ENCODE peak calls at places on chromosomes 4 and X, in nine cellular contexts. R is right lobe of liver, L is AG04450, M is hepatocyte, C is HFF-Myc, N is GM12864, E is fibroblast of mammary gland, Y is HL-60, O is upper lobe of left lung. V is an unnamed sample.

GRCh38 chr4:4841156-4841555 is 18.3 kb upstream of the MSX1 start:
- DNase-seq in R (no peak), L (no peak), M (no peak), C (no peak), N (no peak), E (no peak), Y (no peak), O (no peak), V (no peak)

GRCh38 chrX:139832728-139833309 is 100.0 kb downstream of the ATP11C start:
- DNase-seq in R (no peak), L (no peak), M (no peak), C (no peak), N (no peak), E (no peak), Y (no peak), O (no peak), V (no peak)

GRCh38 chr4:37461801-37462200 is 217.3 kb downstream of the NWD2 start:
- DNase-seq in R (no peak), L (no peak), M (no peak), C (no peak), N (no peak), E (no peak), Y (no peak), O (no peak), V (no peak)

GRCh38 chr4:24594887-24595286 is 10.5 kb upstream of the DHX15 start:
- DNase-seq in R (no peak), L (peak), M (peak), C (no peak), N (no peak), E (no peak), Y (no peak), O (no peak), V (no peak)

GRCh38 chr4:124018383-124019317 is 622.1 kb downstream of the SPRY1 start:
- DNase-seq in R (peak), L (no peak), M (peak), C (peak), N (peak), E (peak), Y (no peak), O (peak), V (peak)

GRCh38 chrX:108165349-108166111 is 74.0 kb downstream of the ATG4A start:
- DNase-seq in R (no peak), L (peak), M (peak), C (peak), N (no peak), E (peak), Y (no peak), O (no peak), V (peak)

GRCh38 chrX:131747173-131747572 is 203.3 kb downstream of the OR13H1 start:
- DNase-seq in R (peak), L (no peak), M (no peak), C (no peak), N (no peak), E (peak), Y (no peak), O (peak), V (peak)

GRCh38 chr4:107666134-107666533 is 53.9 kb downstream of the PAPSS1 start:
- DNase-seq in R (no peak), L (peak), M (peak), C (no peak), N (no peak), E (peak), Y (no peak), O (no peak), V (no peak)

GRCh38 chr4:52572936-52573485 is 86.1 kb downstream of the USP46 start:
- DNase-seq in R (no peak), L (peak), M (no peak), C (no peak), N (no peak), E (peak), Y (no peak), O (no peak), V (no peak)

GRCh38 chr4:140568507-140569306 is at the start of gene UCP1:
- DNase-seq in R (peak), L (no peak), M (peak), C (no peak), N (no peak), E (no peak), Y (no peak), O (peak), V (no peak)

GRCh38 chr4:140571620-140572019 is 2.9 kb upstream of the UCP1 start:
- DNase-seq in R (no peak), L (no peak), M (no peak), C (no peak), N (no peak), E (no peak), Y (no peak), O (no peak), V (no peak)

GRCh38 chr4:140569307-140569638 is 512 bp upstream of the UCP1 start:
- DNase-seq in R (no peak), L (no peak), M (no peak), C (no peak), N (no peak), E (no peak), Y (no peak), O (no peak), V (no peak)

GRCh38 chr4:140567722-140568121 is 1.0 kb downstream of the UCP1 start:
- DNase-seq in R (peak), L (no peak), M (peak), C (no peak), N (no peak), E (no peak), Y (no peak), O (peak), V (no peak)
- H3K4me3 ChIP-seq in R (no peak), L (peak), M (no peak), C (no peak), N (no peak), E (no peak), Y (no peak), O (no peak), V (no peak)

GRCh38 chr4:109432676-109433075 is 939 bp upstream of the SEC24B start:
- DNase-seq in R (no peak), L (peak), M (peak), C (no peak), N (no peak), E (peak), Y (no peak), O (no peak), V (peak)

GRCh38 chr4:109434793-109435080 is 1.1 kb downstream of the SEC24B start:
- DNase-seq in R (no peak), L (no peak), M (no peak), C (no peak), N (no peak), E (peak), Y (no peak), O (no peak), V (no peak)

GRCh38 chr4:109432203-109432602 is 1.4 kb upstream of the SEC24B start:
- DNase-seq in R (no peak), L (no peak), M (no peak), C (no peak), N (no peak), E (no peak), Y (no peak), O (no peak), V (no peak)

GRCh38 chr4:109434007-109434792 is 585 bp downstream of the SEC24B start:
- DNase-seq in R (peak), L (no peak), M (peak), C (no peak), N (no peak), E (peak), Y (no peak), O (peak), V (peak)

GRCh38 chr4:109433281-109434006 is at the start of gene SEC24B:
- DNase-seq in R (peak), L (no peak), M (peak), C (no peak), N (peak), E (peak), Y (peak), O (peak), V (peak)
- TF ChIP-seq CTCF in R (peak), L (peak), M (peak), C (peak), N (peak), E (no peak), Y (peak), O (peak), V (peak)

GRCh38 chrX:357693-358471 is 28.8 kb downstream of the PPP2R3B start:
- DNase-seq in R (no peak), L (no peak), M (no peak), C (no peak), N (no peak), E (peak), Y (no peak), O (no peak), V (no peak)

GRCh38 chrX:357035-357692 is 29.5 kb downstream of the PPP2R3B start:
- DNase-seq in R (no peak), L (no peak), M (no peak), C (no peak), N (no peak), E (no peak), Y (no peak), O (no peak), V (no peak)

GRCh38 chrX:356385-357034 is 30.2 kb downstream of the PPP2R3B start:
- DNase-seq in R (no peak), L (peak), M (no peak), C (peak), N (no peak), E (peak), Y (no peak), O (no peak), V (no peak)

GRCh38 chrX:353566-354535 is 32.9 kb downstream of the PPP2R3B start:
- DNase-seq in R (no peak), L (no peak), M (no peak), C (no peak), N (no peak), E (no peak), Y (no peak), O (no peak), V (no peak)

DNA sequence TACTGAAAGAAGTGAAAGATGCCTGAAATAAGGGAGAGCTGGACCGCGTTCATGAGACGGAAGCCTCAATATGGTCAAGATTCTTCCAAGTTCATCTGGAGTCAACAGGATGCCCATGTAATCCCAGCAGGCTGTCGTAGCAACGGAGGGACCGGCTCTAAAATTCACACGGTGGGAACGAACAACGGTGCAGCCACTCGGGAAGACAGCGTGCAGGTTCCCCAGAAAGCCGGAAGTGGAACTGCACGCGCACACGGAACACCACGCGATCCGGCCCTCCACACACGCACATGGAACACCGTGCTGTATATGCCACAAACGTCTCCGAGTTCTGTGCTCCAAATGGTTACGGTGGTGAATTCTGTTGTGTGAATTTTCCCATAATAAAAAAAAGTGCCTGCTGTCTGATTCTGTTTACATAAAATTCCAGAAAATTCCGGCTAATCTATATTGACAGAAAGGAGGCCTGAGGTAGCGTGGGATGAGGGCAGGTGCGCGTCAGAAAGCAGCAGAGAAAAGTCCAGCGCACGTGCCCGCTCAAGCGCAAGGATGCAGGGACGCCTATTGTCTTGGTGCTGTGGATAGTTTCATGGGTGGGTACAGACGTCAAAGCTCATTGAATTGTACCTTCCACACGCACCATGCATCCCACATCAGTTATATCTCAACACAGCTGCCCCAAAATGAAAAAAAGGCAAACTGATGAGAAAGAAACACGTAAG is 31.2 kb downstream of the PPP2R3B start:
- DNase-seq in R (no peak), L (no peak), M (no peak), C (no peak), N (no peak), E (no peak), Y (no peak), O (no peak), V (no peak)
- H3K4me3 ChIP-seq in R (no peak), L (no peak), M (no peak), C (no peak), N (no peak), E (no peak), Y (no peak), O (no peak), V (no peak)

GRCh38 chr4:6155996-6156395 is 44.4 kb downstream of the JAKMIP1 start:
- DNase-seq in R (no peak), L (no peak), M (no peak), C (no peak), N (no peak), E (no peak), Y (no peak), O (no peak), V (no peak)
- TF ChIP-seq CTCF in R (no peak), L (no peak), M (no peak), C (no peak), N (no peak), E (no peak), Y (no peak), O (no peak), V (no peak)

V was measured in GM12865.